ENCODE peak calls at places on chromosomes 6 and 20, in nine cellular contexts. Z is heart left ventricle, M is uterus, X is adrenal gland, N is ovary, K is right lobe of liver, J is K562, H is A549, V is endothelial cell of umbilical vein. T is an unnamed sample.

GRCh38 chr20:1900321-1900791 is 5.1 kb downstream of the SIRPA start:
- DNase-seq in K (no peak), V (peak; percentile 78), Z (peak; percentile 38), M (peak; percentile 50), X (peak; percentile 79), N (peak; percentile 51), H (peak; percentile 98), J (peak; percentile 44), T (no peak)

GRCh38 chr6:95768539-95768938 is 191.2 kb downstream of the MANEA start:
- DNase-seq in X (no peak), M (no peak), K (peak; percentile 51), J (no peak), H (no peak), V (no peak), Z (no peak), N (no peak), T (no peak)

GRCh38 chr6:12081776-12082175 is 69.7 kb downstream of the HIVEP1 start:
- DNase-seq in Z (no peak), N (no peak), K (no peak), H (no peak), X (no peak), V (no peak), M (no peak), J (no peak), T (no peak)

GRCh38 chr6:46893648-46894047 is 28.1 kb downstream of the ADGRF5 start:
- DNase-seq in J (no peak), H (no peak), X (no peak), N (no peak), V (peak; percentile 82), Z (no peak), M (no peak), K (no peak), T (no peak)

GRCh38 chr6:70375166-70375565 is 38.1 kb upstream of the FAM135A start:
- DNase-seq in H (no peak), X (no peak), M (no peak), K (no peak), V (no peak), Z (no peak), N (no peak), J (no peak), T (no peak)

GRCh38 chr6:48615041-48615440 is 504.0 kb upstream of the PTCHD4 start:
- DNase-seq in H (no peak), J (no peak), N (no peak), M (no peak), X (no peak), V (no peak), K (no peak), Z (no peak), T (no peak)

GRCh38 chr6:10617008-10617696 is 77.3 kb downstream of the C6orf52 start:
- DNase-seq in Z (peak; percentile 66), V (no peak), X (no peak), J (no peak), H (no peak), K (no peak), M (no peak), N (no peak), T (no peak)

GRCh38 chr20:58612021-58612700 is 38.9 kb upstream of the STX16 start:
- DNase-seq in N (no peak), K (no peak), M (no peak), X (no peak), V (peak; percentile 88), H (no peak), J (no peak), Z (no peak), T (no peak)

GRCh38 chr20:25065625-25066338 is 7.8 kb upstream of the ACSS1 start:
- DNase-seq in Z (no peak), M (peak; percentile 69), J (peak; percentile 30), X (peak; percentile 38), V (peak; percentile 67), H (peak; percentile 76), N (peak; percentile 69), K (no peak), T (peak; percentile 74)

GRCh38 chr20:48604936-48605335 is 222.9 kb downstream of the PREX1 start:
- DNase-seq in M (no peak), J (no peak), X (no peak), V (no peak), N (peak; percentile 14), H (no peak), Z (no peak), K (no peak), T (peak; percentile 48)

GRCh38 chr6:15420959-15421438 is 175.1 kb downstream of the JARID2 start:
- DNase-seq in M (no peak), X (no peak), K (no peak), H (no peak), V (no peak), J (no peak), Z (no peak), N (no peak), T (no peak)

GRCh38 chr6:138387577-138388368 is 10.1 kb downstream of the SMIM28 start:
- DNase-seq in Z (no peak), M (no peak), X (no peak), K (no peak), J (no peak), V (no peak), N (no peak), H (no peak), T (no peak)

GRCh38 chr20:62611012-62611411 is 31.3 kb upstream of the SLCO4A1 start:
- DNase-seq in V (no peak), M (no peak), X (no peak), J (no peak), H (no peak), K (no peak), N (no peak), Z (peak; percentile 3), T (no peak)

GRCh38 chr6:53428886-53429285 is 80.1 kb upstream of the ELOVL5 start:
- DNase-seq in K (no peak), N (no peak), V (no peak), J (no peak), M (no peak), Z (no peak), X (no peak), H (no peak), T (no peak)

GRCh38 chr6:53426117-53426516 is 77.4 kb upstream of the ELOVL5 start:
- DNase-seq in V (no peak), N (no peak), K (no peak), X (no peak), M (no peak), J (no peak), Z (no peak), H (no peak), T (no peak)

GRCh38 chr6:53424300-53424699 is 75.5 kb upstream of the ELOVL5 start:
- DNase-seq in K (no peak), Z (no peak), J (no peak), H (no peak), X (no peak), N (no peak), M (no peak), V (no peak), T (no peak)

GRCh38 chr6:53424976-53425718 is 76.4 kb upstream of the ELOVL5 start:
- DNase-seq in J (no peak), M (no peak), X (no peak), V (no peak), N (no peak), K (peak; percentile 70), Z (no peak), H (no peak), T (no peak)

GRCh38 chr6:53426544-53427270 is 78.0 kb upstream of the ELOVL5 start:
- DNase-seq in H (no peak), X (no peak), K (no peak), J (no peak), Z (no peak), N (no peak), M (no peak), V (no peak), T (no peak)
- TF ChIP-seq POLR2A in H (no peak), X (no peak), K (no peak), J (no peak), Z (no peak), N (no peak), M (no peak), V (no peak), T (no peak)

DNA sequence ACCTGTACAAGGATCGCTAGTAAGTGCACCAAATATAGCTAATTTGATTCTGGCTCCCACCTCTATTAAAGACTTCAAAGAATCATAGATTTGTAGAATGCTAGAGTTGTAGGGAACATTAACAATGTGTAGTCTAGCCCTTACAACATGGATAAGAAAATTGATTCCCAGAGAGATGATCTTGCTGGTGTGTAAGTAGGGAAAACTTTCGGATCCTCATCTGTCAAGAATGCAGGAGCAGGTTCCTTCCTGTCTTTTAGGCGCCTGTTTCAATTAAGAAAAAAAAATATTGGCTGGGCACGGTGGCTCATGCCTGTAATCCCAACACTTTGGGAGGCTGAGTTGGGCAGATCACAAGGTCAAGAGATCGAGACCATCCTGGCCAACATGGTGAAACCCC is 12.3 kb upstream of the RNF39 start:
- DNase-seq in X (no peak), K (no peak), Z (no peak), N (no peak), V (no peak), J (no peak), M (no peak), H (no peak), T (no peak)
- H3K4me3 ChIP-seq in X (no peak overlapping the region), K (no peak overlapping the region), Z (no peak overlapping the region), N (no peak overlapping the region), V (no peak overlapping the region), J (no peak overlapping the region), M (no peak overlapping the region), H (no peak overlapping the region), T (no peak overlapping the region)

DNA sequence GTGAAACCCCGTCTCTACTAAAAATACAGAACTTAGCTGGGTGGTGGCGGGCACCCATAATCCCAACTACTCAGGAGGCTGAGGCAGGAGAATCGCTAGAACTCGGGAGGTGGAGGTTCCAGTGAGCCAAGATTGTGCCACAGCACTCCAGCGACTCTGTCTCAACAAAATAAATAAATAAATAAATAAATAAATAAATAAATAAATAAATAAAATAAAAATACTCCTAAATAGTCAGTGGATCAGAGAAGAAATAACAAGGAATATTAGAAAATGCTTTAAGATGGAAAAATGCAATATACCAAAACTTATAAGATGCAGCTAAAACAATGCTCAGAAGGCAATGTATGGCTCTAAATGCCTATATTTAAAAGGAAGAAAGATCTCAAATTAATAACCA is 39.0 kb upstream of the SASH1 start:
- DNase-seq in N (no peak), K (no peak), X (no peak), J (no peak), Z (no peak), M (no peak), H (no peak), V (no peak), T (no peak)
- TF ChIP-seq CTCF in N (no peak), K (no peak), X (no peak), J (no peak), Z (no peak), M (no peak), H (no peak), V (no peak), T (no peak)

DNA sequence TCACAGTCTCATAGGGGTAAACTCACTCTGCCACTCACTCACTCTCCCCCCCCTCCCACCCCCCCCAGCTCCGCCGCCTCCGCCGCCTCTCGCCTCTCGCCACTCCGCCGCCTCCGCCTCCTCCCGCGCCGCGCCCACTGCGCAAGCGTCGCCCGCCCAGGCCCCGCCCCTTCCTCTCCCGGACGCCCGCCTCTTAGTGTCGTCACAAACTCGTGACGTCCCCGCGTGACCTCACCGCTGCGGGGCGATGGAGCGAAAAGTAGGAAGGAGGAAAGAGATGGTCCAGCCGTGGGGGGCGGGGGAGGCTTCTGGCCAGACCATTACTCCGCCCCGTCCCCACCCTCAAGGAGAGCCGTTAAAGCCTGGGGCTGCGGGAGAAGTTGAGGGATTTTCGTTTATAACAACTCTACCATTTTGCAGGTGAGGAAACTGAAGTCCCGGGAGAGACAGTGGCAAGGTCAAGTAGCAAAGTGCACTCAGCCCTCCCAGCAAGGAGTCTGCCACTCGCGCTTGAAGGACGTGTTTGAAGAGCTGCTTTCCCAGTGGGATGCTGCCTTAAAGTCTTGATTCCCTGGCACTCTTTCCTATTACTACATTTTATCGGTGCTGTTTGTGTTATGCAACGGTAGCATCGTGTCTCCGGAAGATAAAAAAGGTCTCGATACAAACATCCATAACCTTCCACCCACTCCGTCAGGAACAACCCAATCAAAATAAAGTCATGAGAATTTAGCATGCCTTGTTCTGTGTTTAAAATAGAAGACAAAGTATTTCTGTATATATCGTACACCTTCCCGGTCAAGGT is at the start of gene ILRUN:
- DNase-seq in N (peak; percentile 99), K (peak; percentile 98), X (peak; percentile 95), M (peak; percentile 96), V (peak; percentile 94), J (peak; percentile 100), Z (peak; percentile 99), H (peak; percentile 72), T (peak; percentile 96)
- TF ChIP-seq POLR2A in N (peak; percentile 88), K (peak; percentile 53), X (peak; percentile 60), M (peak; percentile 82), V (peak; percentile 45), J (peak; percentile 84), Z (peak; percentile 90), H (peak; percentile 36), T (no peak)

T was measured in lower leg skin.